ENCODE peak calls at places on chromosomes 12 and 14, in eight cellular contexts. L is GM04504; O is trophoblast cell; D is COLO829; P is cardiac muscle cell; J is tibial artery; Z is activated CD4-positive, alpha-beta memory T cell treated with anti-CD3 and anti-CD28 coated beads for 36 hours; K is DND-41. F is an unnamed sample.

GRCh38 chr12:116257213-116257612 is 20.3 kb downstream of the MED13L start:
- DNase-seq in L (no peak), O (no peak), D (no peak), P (peak), J (no peak), Z (no peak), K (no peak), F (no peak)

GRCh38 chr14:20262642-20263128 is 23.6 kb downstream of the OR11H4 start:
- DNase-seq in L (peak), O (no peak), D (peak), P (peak), J (no peak), Z (no peak), K (no peak), F (no peak)

GRCh38 chr12:68359669-68360068 is 27.5 kb upstream of the MDM1 start:
- DNase-seq in L (no peak), O (peak), D (no peak), P (peak), J (no peak), Z (no peak), K (no peak), F (no peak)

GRCh38 chr12:46752396-46752795 is 73.4 kb downstream of the SLC38A4 start:
- DNase-seq in L (no peak), O (no peak), D (peak), P (no peak), J (no peak), Z (no peak), K (no peak), F (no peak)

GRCh38 chr14:50944647-50945413 is 547 bp upstream of the PYGL start:
- DNase-seq in L (no peak), O (peak), D (peak), P (peak), J (peak), Z (peak), K (no peak), F (no peak)

GRCh38 chr14:96117101-96117897 is 78.1 kb downstream of the C14orf132 start:
- DNase-seq in L (no peak), O (peak), D (no peak), P (peak), J (no peak), Z (no peak), K (no peak), F (no peak)

GRCh38 chr14:95242870-95243269 is 76.8 kb downstream of the CLMN start:
- DNase-seq in L (no peak), O (no peak), D (no peak), P (no peak), J (no peak), Z (no peak), K (no peak), F (no peak)

GRCh38 chr12:7130791-7131501 is 775 bp downstream of the CLSTN3 start:
- DNase-seq in L (no peak), O (peak), D (peak), P (peak), J (no peak), Z (peak), K (no peak), F (no peak)

GRCh38 chr12:53505555-53506449 is 1.5 kb downstream of the NPFF start:
- DNase-seq in L (no peak), O (no peak), D (no peak), P (no peak), J (no peak), Z (no peak), K (no peak), F (no peak)

GRCh38 chr12:48109424-48109823 is 3.5 kb upstream of the SENP1 start:
- DNase-seq in L (no peak), O (no peak), D (no peak), P (no peak), J (no peak), Z (no peak), K (no peak), F (no peak)

GRCh38 chr12:21526053-21526452 is at the start of gene SPX:
- DNase-seq in L (no peak), O (no peak), D (no peak), P (peak), J (no peak), Z (no peak), K (no peak), F (no peak)

F was measured in Panc1.